ENCODE peak calls at places on chromosomes 1 and 21, in five cellular contexts. M is H54; J is T-cell; Y is activated CD8-positive, alpha-beta memory T cell treated with anti-CD3 and anti-CD28 coated beads, Interleukin-2, amount 50 U/mL, for 48 hours; Q is DMS153. C is an unnamed sample.

GRCh38 chr1:214623430-214623829 is 20.4 kb downstream of the CENPF start:
- DNase-seq in M (no peak), J (no peak), Y (no peak), Q (no peak), C (no peak)

GRCh38 chr1:157369808-157370521 is 182.3 kb downstream of the FCRL5 start:
- DNase-seq in M (no peak), J (peak; percentile 5), Y (no peak), Q (peak; percentile 56), C (peak; percentile 20)

GRCh38 chr1:23466423-23466989 is 17.5 kb downstream of the ASAP3 start:
- DNase-seq in M (no peak), J (no peak), Y (no peak), Q (no peak), C (no peak)

GRCh38 chr1:171017431-171017830 is 73.3 kb upstream of the FMO3 start:
- DNase-seq in M (no peak), J (no peak), Y (no peak), Q (no peak), C (no peak)

GRCh38 chr1:47507921-47508894 is 70.4 kb downstream of the FOXD2 start:
- DNase-seq in M (no peak), J (no peak), Y (peak; percentile 70), Q (peak; percentile 21), C (no peak)

GRCh38 chr1:1292851-1293250 is 12.6 kb downstream of the SCNN1D start:
- DNase-seq in M (no peak), J (no peak), Y (no peak), Q (no peak), C (no peak)

GRCh38 chr1:153752072-153752471 is 23.1 kb upstream of the SLC27A3 start:
- DNase-seq in M (no peak), J (no peak), Y (no peak), Q (no peak), C (no peak)

GRCh38 chr1:3564921-3565831 is 46.1 kb downstream of the MEGF6 start:
- DNase-seq in M (peak; percentile 44), J (peak; percentile 10), Y (peak; percentile 69), Q (no peak), C (no peak)

GRCh38 chr1:198657550-198658064 is 18.8 kb downstream of the PTPRC start:
- DNase-seq in M (no peak), J (no peak), Y (no peak), Q (no peak), C (peak; percentile 37)

GRCh38 chr1:154999651-155000474 is 2.7 kb upstream of the ZBTB7B start:
- DNase-seq in M (no peak), J (no peak), Y (peak; percentile 84), Q (peak; percentile 52), C (no peak)

GRCh38 chr1:226207048-226207447 is 16.4 kb upstream of the MIXL1 start:
- DNase-seq in M (no peak), J (no peak), Y (no peak), Q (no peak), C (no peak)

GRCh38 chr1:80509965-80510522 is 1290.7 kb upstream of the ADGRL2 start:
- DNase-seq in M (peak; percentile 12), J (no peak), Y (no peak), Q (no peak), C (no peak)

GRCh38 chr1:231808990-231809389 is 182.4 kb downstream of the DISC1 start:
- DNase-seq in M (peak; percentile 55), J (no peak), Y (no peak), Q (no peak), C (peak; percentile 45)

GRCh38 chr1:76793594-76793993 is 73.7 kb upstream of the ST6GALNAC5 start:
- DNase-seq in M (no peak), J (no peak), Y (no peak), Q (no peak), C (no peak)

GRCh38 chr21:37373539-37373938 is 7.0 kb downstream of the DYRK1A start:
- DNase-seq in M (no peak), J (no peak), Y (no peak), Q (no peak), C (no peak)

GRCh38 chr1:245717611-245718010 is 562.8 kb downstream of the KIF26B start:
- DNase-seq in M (no peak), J (no peak), Y (no peak), Q (no peak), C (no peak)

GRCh38 chr1:244662604-244663003 is 9.7 kb downstream of the DESI2 start:
- DNase-seq in M (no peak), J (no peak), Y (no peak), Q (no peak), C (no peak)

GRCh38 chr1:26471201-26471497 is 1.1 kb upstream of the HMGN2 start:
- DNase-seq in M (no peak), J (no peak), Y (no peak), Q (peak; percentile 49), C (no peak)

GRCh38 chr1:6554907-6555778 is at the start of gene TAS1R1:
- DNase-seq in M (no peak), J (no peak), Y (peak; percentile 53), Q (no peak), C (no peak)

GRCh38 chr1:38083541-38083940 is 36.9 kb upstream of the POU3F1 start:
- DNase-seq in M (no peak), J (no peak), Y (no peak), Q (no peak), C (no peak)

GRCh38 chr1:182601416-182601786 is 2.8 kb downstream of the RGS16 start:
- DNase-seq in M (peak; percentile 56), J (peak; percentile 47), Y (peak; percentile 76), Q (peak; percentile 84), C (peak; percentile 8)

GRCh38 chr1:71154454-71154853 is 73.6 kb upstream of the ZRANB2 start:
- DNase-seq in M (no peak), J (no peak), Y (no peak), Q (no peak), C (no peak)

GRCh38 chr21:42220138-42220701 is 1.3 kb downstream of the ABCG1 start:
- DNase-seq in M (peak; percentile 75), J (peak; percentile 90), Y (peak; percentile 80), Q (peak; percentile 82), C (no peak)

GRCh38 chr1:200034821-200035396 is 7.4 kb downstream of the NR5A2 start:
- DNase-seq in M (no peak), J (no peak), Y (no peak), Q (no peak), C (no peak)

GRCh38 chr1:79388694-79389361 is 382.3 kb upstream of the ADGRL4 start:
- DNase-seq in M (no peak), J (no peak), Y (no peak), Q (no peak), C (no peak)

GRCh38 chr1:228013322-228014234 is 6.8 kb downstream of the WNT3A start:
- DNase-seq in M (no peak), J (no peak), Y (peak; percentile 46), Q (no peak), C (no peak)

GRCh38 chr1:116686723-116687368 is 19.3 kb upstream of the IGSF3 start:
- DNase-seq in M (no peak), J (no peak), Y (no peak), Q (no peak), C (no peak)

GRCh38 chr1:80444171-80444570 is 1356.6 kb upstream of the ADGRL2 start:
- DNase-seq in M (no peak), J (no peak), Y (no peak), Q (no peak), C (no peak)

GRCh38 chr1:159051436-159051835 is 25.1 kb downstream of the AIM2 start:
- DNase-seq in M (no peak), J (no peak), Y (no peak), Q (no peak), C (no peak)

GRCh38 chr1:54609301-54609921 is 13.9 kb downstream of the FAM151A start:
- DNase-seq in M (no peak), J (no peak), Y (no peak), Q (no peak), C (no peak)

GRCh38 chr1:204288061-204288588 is 71.6 kb downstream of the PLEKHA6 start:
- DNase-seq in M (no peak), J (no peak), Y (no peak), Q (peak; percentile 96), C (no peak)

GRCh38 chr21:38404134-38404533 is 94.1 kb downstream of the ERG start:
- DNase-seq in M (no peak), J (no peak), Y (no peak), Q (no peak), C (no peak)

GRCh38 chr1:156346636-156347035 is 8.3 kb downstream of the TSACC start:
- DNase-seq in M (no peak), J (no peak), Y (no peak), Q (no peak), C (no peak)

GRCh38 chr1:1431006-1431844 is 4.3 kb upstream of the VWA1 start:
- DNase-seq in M (no peak), J (no peak), Y (no peak), Q (no peak), C (no peak)

GRCh38 chr1:240522122-240522822 is 89.7 kb downstream of the GREM2 start:
- DNase-seq in M (no peak), J (no peak), Y (no peak), Q (peak; percentile 41), C (no peak)

C was measured in T1000.